ENCODE peak calls at places on chromosomes 3 and 15, in four cellular contexts. One of them, this sample, is unnamed.

GRCh38 chr3:112781611-112782010 is 65.1 kb downstream of the CD200R1L start:
- DNase-seq in progenitor cell of endocrine pancreas: no peak
- DNase-seq in adrenal gland: no peak
- DNase-seq in tibial nerve: no peak
- DNase-seq in this sample: no peak

GRCh38 chr3:12227833-12228232 is 61.0 kb upstream of the PPARG start:
- DNase-seq in tibial nerve: no peak
- DNase-seq in adrenal gland: no peak
- DNase-seq in progenitor cell of endocrine pancreas: no peak
- DNase-seq in this sample: no peak

GRCh38 chr3:69671082-69671952 is 67.9 kb upstream of the MITF start:
- DNase-seq in progenitor cell of endocrine pancreas: peak
- DNase-seq in adrenal gland: peak
- DNase-seq in tibial nerve: no peak
- DNase-seq in this sample: no peak

GRCh38 chr15:68328485-68328884 is 50.9 kb downstream of the FEM1B start:
- DNase-seq in progenitor cell of endocrine pancreas: no peak
- DNase-seq in tibial nerve: no peak
- DNase-seq in adrenal gland: no peak
- DNase-seq in this sample: no peak

GRCh38 chr15:41790756-41791546 is 16.7 kb downstream of the MAPKBP1 start:
- DNase-seq in progenitor cell of endocrine pancreas: no peak
- DNase-seq in adrenal gland: no peak
- DNase-seq in tibial nerve: no peak
- DNase-seq in this sample: no peak

GRCh38 chr3:132279030-132279429 is 38.2 kb upstream of the ACP3 start:
- DNase-seq in tibial nerve: no peak
- DNase-seq in adrenal gland: no peak
- DNase-seq in progenitor cell of endocrine pancreas: no peak
- DNase-seq in this sample: no peak

GRCh38 chr3:138118863-138119766 is 3.7 kb upstream of the DZIP1L start:
- DNase-seq in tibial nerve: peak
- DNase-seq in adrenal gland: peak
- DNase-seq in progenitor cell of endocrine pancreas: peak
- DNase-seq in this sample: no peak

GRCh38 chr3:125150525-125151436 is 61.8 kb downstream of the SLC12A8 start:
- DNase-seq in tibial nerve: no peak
- DNase-seq in progenitor cell of endocrine pancreas: no peak
- DNase-seq in adrenal gland: no peak
- DNase-seq in this sample: no peak

DNA sequence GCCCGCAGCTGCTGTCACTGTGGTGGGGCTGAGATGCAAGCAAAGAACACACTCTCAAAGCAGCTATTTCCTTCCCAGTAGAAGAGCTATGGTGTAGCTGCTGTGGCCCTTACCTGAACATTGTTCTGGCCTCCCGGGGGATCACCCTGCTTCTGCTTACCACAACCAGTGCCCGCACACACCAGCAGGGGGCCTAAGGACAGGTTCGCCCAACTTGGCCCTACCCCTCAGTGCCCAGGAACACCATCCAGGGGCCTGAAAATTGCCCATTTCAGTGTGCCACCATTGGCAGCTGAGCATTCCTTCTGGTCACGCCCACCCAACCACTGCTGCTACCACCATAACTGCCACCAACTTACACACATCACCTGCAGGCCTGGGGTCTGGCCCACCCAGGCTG is 113.0 kb downstream of the TP63 start:
- DNase-seq in progenitor cell of endocrine pancreas: no peak
- DNase-seq in adrenal gland: no peak
- DNase-seq in tibial nerve: no peak
- DNase-seq in this sample: no peak
- TF ChIP-seq CTCF in progenitor cell of endocrine pancreas: no peak
- TF ChIP-seq CTCF in adrenal gland: no peak
- TF ChIP-seq CTCF in tibial nerve: no peak
- TF ChIP-seq CTCF in this sample: no peak

GRCh38 chr3:67123914-67124313 is 125.8 kb downstream of the KBTBD8 start:
- DNase-seq in adrenal gland: no peak
- DNase-seq in tibial nerve: no peak
- DNase-seq in progenitor cell of endocrine pancreas: no peak
- DNase-seq in this sample: no peak

DNA sequence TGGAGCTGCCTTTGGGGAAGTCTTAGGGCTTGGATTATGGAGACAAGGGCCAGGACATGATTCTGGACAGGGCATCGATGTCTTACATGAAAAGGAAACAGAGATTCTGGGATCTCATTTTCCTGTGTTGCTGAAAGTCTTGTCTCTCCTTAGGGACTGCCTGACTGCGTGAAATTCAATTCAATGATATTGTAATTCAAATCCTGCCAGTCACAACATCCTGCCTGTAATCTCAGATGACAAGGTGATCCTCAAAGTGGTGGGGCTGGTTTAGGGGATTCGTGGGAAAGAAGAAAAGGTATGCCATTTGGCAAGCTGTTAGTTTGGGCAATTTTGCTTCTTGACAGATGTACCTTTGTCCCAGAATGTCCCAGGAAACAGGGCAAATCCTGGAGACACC is 129.1 kb downstream of the KBTBD8 start:
- DNase-seq in progenitor cell of endocrine pancreas: no peak
- DNase-seq in tibial nerve: no peak
- DNase-seq in adrenal gland: no peak
- DNase-seq in this sample: no peak
- TF ChIP-seq CTCF in progenitor cell of endocrine pancreas: no peak
- TF ChIP-seq CTCF in tibial nerve: no peak
- TF ChIP-seq CTCF in adrenal gland: no peak
- TF ChIP-seq CTCF in this sample: no peak

GRCh38 chr3:147415819-147416218 is 6.7 kb downstream of the ZIC1 start:
- DNase-seq in tibial nerve: no peak
- DNase-seq in progenitor cell of endocrine pancreas: no peak
- DNase-seq in adrenal gland: no peak
- DNase-seq in this sample: no peak
- TF ChIP-seq CTCF in tibial nerve: no peak
- TF ChIP-seq CTCF in progenitor cell of endocrine pancreas: no peak
- TF ChIP-seq CTCF in adrenal gland: no peak
- TF ChIP-seq CTCF in this sample: no peak

DNA sequence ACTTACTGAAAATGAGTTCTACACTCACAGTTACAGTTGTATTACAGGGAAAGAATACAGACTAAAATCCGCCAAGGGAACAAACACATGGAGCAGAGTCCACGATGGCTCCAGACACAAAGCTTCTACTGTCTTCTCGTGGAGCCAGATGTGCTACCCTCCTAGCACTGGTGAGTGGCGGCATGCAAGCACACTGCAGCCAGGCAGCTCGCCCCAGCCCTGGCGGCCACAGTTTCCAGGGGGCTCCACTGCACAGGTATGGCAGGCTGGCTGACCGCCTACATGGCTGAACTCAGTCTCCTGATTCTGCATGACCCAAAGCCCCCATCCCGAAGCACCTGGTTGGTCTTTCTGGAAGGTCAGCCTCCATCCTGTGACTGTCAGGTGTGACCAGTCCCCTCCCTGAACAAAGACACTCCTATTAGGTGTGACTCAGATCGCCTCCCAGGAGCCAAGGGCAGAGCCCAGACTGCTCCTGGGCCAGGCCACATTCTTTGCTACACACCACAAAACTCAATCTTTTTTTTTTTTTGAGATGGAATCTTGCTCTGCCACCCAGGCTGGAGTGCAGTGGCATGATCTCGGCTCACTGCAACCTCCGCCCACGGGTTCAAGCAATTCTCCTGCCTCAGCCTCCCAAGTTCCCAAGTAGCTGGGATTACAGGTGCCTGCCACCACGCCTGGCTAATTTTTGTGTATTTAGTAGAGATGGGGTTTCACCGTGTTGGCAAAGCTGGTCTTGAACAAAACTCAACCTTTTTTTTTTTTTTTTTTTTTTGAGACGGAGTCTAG is 51.5 kb downstream of the CFAP92 start:
- DNase-seq in tibial nerve: no peak
- DNase-seq in adrenal gland: no peak
- DNase-seq in progenitor cell of endocrine pancreas: no peak
- DNase-seq in this sample: no peak
- TF ChIP-seq CTCF in tibial nerve: no peak
- TF ChIP-seq CTCF in adrenal gland: no peak
- TF ChIP-seq CTCF in progenitor cell of endocrine pancreas: no peak
- TF ChIP-seq CTCF in this sample: no peak

DNA sequence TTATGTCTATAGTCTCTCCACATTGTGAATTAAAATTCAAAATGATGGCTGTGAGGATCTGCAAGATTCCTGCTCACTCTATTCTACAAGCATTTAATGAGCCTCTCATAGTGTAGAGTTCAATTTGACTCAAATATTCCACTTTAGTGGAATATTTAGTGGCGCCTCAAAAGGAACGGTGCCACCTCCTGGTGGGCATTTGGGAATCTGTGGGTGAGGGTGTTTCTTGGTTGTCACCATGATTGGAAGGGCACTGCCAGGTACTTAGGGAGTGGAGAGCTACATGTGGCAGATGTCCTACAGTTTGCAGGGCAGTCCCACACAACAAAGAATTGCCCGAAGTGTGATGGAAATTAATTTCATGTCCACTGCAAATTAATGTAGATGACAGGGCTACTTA is 21.5 kb upstream of the KCNMB3 start:
- DNase-seq in adrenal gland: peak
- DNase-seq in tibial nerve: no peak
- DNase-seq in progenitor cell of endocrine pancreas: no peak
- DNase-seq in this sample: no peak
- TF ChIP-seq CTCF in adrenal gland: peak
- TF ChIP-seq CTCF in tibial nerve: no peak
- TF ChIP-seq CTCF in progenitor cell of endocrine pancreas: no peak
- TF ChIP-seq CTCF in this sample: no peak

GRCh38 chr3:136949708-136950107 is 8.1 kb upstream of the IL20RB start:
- DNase-seq in adrenal gland: no peak
- DNase-seq in tibial nerve: no peak
- DNase-seq in progenitor cell of endocrine pancreas: no peak
- DNase-seq in this sample: no peak
- TF ChIP-seq CTCF in adrenal gland: no peak
- TF ChIP-seq CTCF in tibial nerve: peak
- TF ChIP-seq CTCF in progenitor cell of endocrine pancreas: no peak
- TF ChIP-seq CTCF in this sample: peak